ENCODE peak calls at places on chromosomes 5 and 9, in eight cellular contexts. One of them, this sample, is unnamed.

GRCh38 chr5:150589791-150590601 is 50.5 kb upstream of the SYNPO start:
- DNase-seq in BE2C: peak
- DNase-seq in activated effector memory CD4-positive, alpha-beta T cell treated with Interleukin-2 at 50 U/mL for 16 hours: no peak
- DNase-seq in PC-3: no peak
- DNase-seq in endothelial cell: peak
- DNase-seq in germinal center: no peak
- DNase-seq in astrocyte: no peak
- DNase-seq in activated naive CD8-positive, alpha-beta T cell treated with anti-CD3 and anti-CD28 coated beads, Interleukin-2, amount 50 U/mL, for 24 hours: no peak
- DNase-seq in this sample: no peak

GRCh38 chr9:134618163-134618822 is 23.3 kb upstream of the COL5A1 start:
- DNase-seq in BE2C: peak
- DNase-seq in activated effector memory CD4-positive, alpha-beta T cell treated with Interleukin-2 at 50 U/mL for 16 hours: no peak
- DNase-seq in PC-3: no peak
- DNase-seq in endothelial cell: no peak
- DNase-seq in germinal center: no peak
- DNase-seq in astrocyte: no peak
- DNase-seq in activated naive CD8-positive, alpha-beta T cell treated with anti-CD3 and anti-CD28 coated beads, Interleukin-2, amount 50 U/mL, for 24 hours: no peak
- DNase-seq in this sample: no peak

GRCh38 chr9:89863141-89863540 is 258.3 kb downstream of the GADD45G start:
- DNase-seq in BE2C: no peak
- DNase-seq in activated effector memory CD4-positive, alpha-beta T cell treated with Interleukin-2 at 50 U/mL for 16 hours: no peak
- DNase-seq in PC-3: no peak
- DNase-seq in endothelial cell: no peak
- DNase-seq in germinal center: no peak
- DNase-seq in astrocyte: no peak
- DNase-seq in activated naive CD8-positive, alpha-beta T cell treated with anti-CD3 and anti-CD28 coated beads, Interleukin-2, amount 50 U/mL, for 24 hours: no peak
- DNase-seq in this sample: no peak

GRCh38 chr9:34547960-34548603 is 25.3 kb upstream of the ENHO start:
- DNase-seq in BE2C: peak
- DNase-seq in activated effector memory CD4-positive, alpha-beta T cell treated with Interleukin-2 at 50 U/mL for 16 hours: no peak
- DNase-seq in PC-3: no peak
- DNase-seq in endothelial cell: peak
- DNase-seq in germinal center: peak
- DNase-seq in astrocyte: peak
- DNase-seq in activated naive CD8-positive, alpha-beta T cell treated with anti-CD3 and anti-CD28 coated beads, Interleukin-2, amount 50 U/mL, for 24 hours: peak
- DNase-seq in this sample: peak

GRCh38 chr5:32233696-32234447 is 59.8 kb upstream of the GOLPH3 start:
- DNase-seq in BE2C: no peak
- DNase-seq in activated effector memory CD4-positive, alpha-beta T cell treated with Interleukin-2 at 50 U/mL for 16 hours: no peak
- DNase-seq in PC-3: peak
- DNase-seq in endothelial cell: no peak
- DNase-seq in germinal center: no peak
- DNase-seq in astrocyte: peak
- DNase-seq in activated naive CD8-positive, alpha-beta T cell treated with anti-CD3 and anti-CD28 coated beads, Interleukin-2, amount 50 U/mL, for 24 hours: no peak
- DNase-seq in this sample: peak

GRCh38 chr9:95750725-95751644 is 124.5 kb upstream of the ERCC6L2 start:
- DNase-seq in BE2C: no peak
- DNase-seq in activated effector memory CD4-positive, alpha-beta T cell treated with Interleukin-2 at 50 U/mL for 16 hours: no peak
- DNase-seq in PC-3: no peak
- DNase-seq in endothelial cell: no peak
- DNase-seq in germinal center: no peak
- DNase-seq in astrocyte: no peak
- DNase-seq in activated naive CD8-positive, alpha-beta T cell treated with anti-CD3 and anti-CD28 coated beads, Interleukin-2, amount 50 U/mL, for 24 hours: no peak
- DNase-seq in this sample: no peak

GRCh38 chr5:168324864-168325615 is 33.6 kb downstream of the WWC1 start:
- DNase-seq in BE2C: no peak
- DNase-seq in activated effector memory CD4-positive, alpha-beta T cell treated with Interleukin-2 at 50 U/mL for 16 hours: no peak
- DNase-seq in PC-3: peak
- DNase-seq in endothelial cell: no peak
- DNase-seq in germinal center: no peak
- DNase-seq in astrocyte: peak
- DNase-seq in activated naive CD8-positive, alpha-beta T cell treated with anti-CD3 and anti-CD28 coated beads, Interleukin-2, amount 50 U/mL, for 24 hours: no peak
- DNase-seq in this sample: peak

GRCh38 chr5:175809531-175810121 is 61.8 kb upstream of the CPLX2 start:
- DNase-seq in BE2C: peak
- DNase-seq in activated effector memory CD4-positive, alpha-beta T cell treated with Interleukin-2 at 50 U/mL for 16 hours: no peak
- DNase-seq in PC-3: peak
- DNase-seq in endothelial cell: no peak
- DNase-seq in germinal center: no peak
- DNase-seq in astrocyte: peak
- DNase-seq in activated naive CD8-positive, alpha-beta T cell treated with anti-CD3 and anti-CD28 coated beads, Interleukin-2, amount 50 U/mL, for 24 hours: no peak
- DNase-seq in this sample: peak

GRCh38 chr5:6181147-6181729 is 197.1 kb downstream of the MED10 start:
- DNase-seq in BE2C: no peak
- DNase-seq in activated effector memory CD4-positive, alpha-beta T cell treated with Interleukin-2 at 50 U/mL for 16 hours: no peak
- DNase-seq in PC-3: peak
- DNase-seq in endothelial cell: no peak
- DNase-seq in germinal center: no peak
- DNase-seq in astrocyte: no peak
- DNase-seq in activated naive CD8-positive, alpha-beta T cell treated with anti-CD3 and anti-CD28 coated beads, Interleukin-2, amount 50 U/mL, for 24 hours: no peak
- DNase-seq in this sample: no peak

GRCh38 chr9:106478312-106479099 is 384.5 kb upstream of the ZNF462 start:
- DNase-seq in BE2C: no peak
- DNase-seq in activated effector memory CD4-positive, alpha-beta T cell treated with Interleukin-2 at 50 U/mL for 16 hours: no peak
- DNase-seq in PC-3: no peak
- DNase-seq in endothelial cell: no peak
- DNase-seq in germinal center: no peak
- DNase-seq in astrocyte: no peak
- DNase-seq in activated naive CD8-positive, alpha-beta T cell treated with anti-CD3 and anti-CD28 coated beads, Interleukin-2, amount 50 U/mL, for 24 hours: no peak
- DNase-seq in this sample: no peak

GRCh38 chr9:113707953-113708695 is 168.0 kb upstream of the ZNF618 start:
- DNase-seq in BE2C: no peak
- DNase-seq in activated effector memory CD4-positive, alpha-beta T cell treated with Interleukin-2 at 50 U/mL for 16 hours: no peak
- DNase-seq in PC-3: peak
- DNase-seq in endothelial cell: no peak
- DNase-seq in germinal center: no peak
- DNase-seq in astrocyte: no peak
- DNase-seq in activated naive CD8-positive, alpha-beta T cell treated with anti-CD3 and anti-CD28 coated beads, Interleukin-2, amount 50 U/mL, for 24 hours: no peak
- DNase-seq in this sample: no peak

GRCh38 chr9:79665926-79666325 is 94.2 kb downstream of the TLE4 start:
- DNase-seq in BE2C: no peak
- DNase-seq in activated effector memory CD4-positive, alpha-beta T cell treated with Interleukin-2 at 50 U/mL for 16 hours: no peak
- DNase-seq in PC-3: no peak
- DNase-seq in endothelial cell: no peak
- DNase-seq in germinal center: no peak
- DNase-seq in astrocyte: no peak
- DNase-seq in activated naive CD8-positive, alpha-beta T cell treated with anti-CD3 and anti-CD28 coated beads, Interleukin-2, amount 50 U/mL, for 24 hours: no peak
- DNase-seq in this sample: peak

GRCh38 chr9:133830310-133830709 is 92.2 kb upstream of the SARDH start:
- DNase-seq in BE2C: no peak
- DNase-seq in activated effector memory CD4-positive, alpha-beta T cell treated with Interleukin-2 at 50 U/mL for 16 hours: no peak
- DNase-seq in PC-3: no peak
- DNase-seq in endothelial cell: no peak
- DNase-seq in germinal center: no peak
- DNase-seq in astrocyte: no peak
- DNase-seq in activated naive CD8-positive, alpha-beta T cell treated with anti-CD3 and anti-CD28 coated beads, Interleukin-2, amount 50 U/mL, for 24 hours: no peak
- DNase-seq in this sample: peak

GRCh38 chr9:123065191-123065590 is 31.7 kb downstream of the GPR21 start:
- DNase-seq in BE2C: no peak
- DNase-seq in activated effector memory CD4-positive, alpha-beta T cell treated with Interleukin-2 at 50 U/mL for 16 hours: no peak
- DNase-seq in PC-3: no peak
- DNase-seq in endothelial cell: no peak
- DNase-seq in germinal center: no peak
- DNase-seq in astrocyte: peak
- DNase-seq in activated naive CD8-positive, alpha-beta T cell treated with anti-CD3 and anti-CD28 coated beads, Interleukin-2, amount 50 U/mL, for 24 hours: no peak
- DNase-seq in this sample: no peak

GRCh38 chr9:31639444-31639843 is 745.0 kb upstream of the ACO1 start:
- DNase-seq in BE2C: no peak
- DNase-seq in activated effector memory CD4-positive, alpha-beta T cell treated with Interleukin-2 at 50 U/mL for 16 hours: no peak
- DNase-seq in PC-3: no peak
- DNase-seq in endothelial cell: no peak
- DNase-seq in germinal center: no peak
- DNase-seq in astrocyte: no peak
- DNase-seq in activated naive CD8-positive, alpha-beta T cell treated with anti-CD3 and anti-CD28 coated beads, Interleukin-2, amount 50 U/mL, for 24 hours: no peak
- DNase-seq in this sample: no peak

GRCh38 chr5:68482199-68482598 is 266.6 kb downstream of the PIK3R1 start:
- DNase-seq in BE2C: no peak
- DNase-seq in activated effector memory CD4-positive, alpha-beta T cell treated with Interleukin-2 at 50 U/mL for 16 hours: no peak
- DNase-seq in PC-3: no peak
- DNase-seq in endothelial cell: no peak
- DNase-seq in germinal center: no peak
- DNase-seq in astrocyte: no peak
- DNase-seq in activated naive CD8-positive, alpha-beta T cell treated with anti-CD3 and anti-CD28 coated beads, Interleukin-2, amount 50 U/mL, for 24 hours: no peak
- DNase-seq in this sample: no peak

GRCh38 chr5:136191304-136192014 is 1.5 kb downstream of the SMIM32 start:
- DNase-seq in BE2C: no peak
- DNase-seq in activated effector memory CD4-positive, alpha-beta T cell treated with Interleukin-2 at 50 U/mL for 16 hours: no peak
- DNase-seq in PC-3: no peak
- DNase-seq in endothelial cell: peak
- DNase-seq in germinal center: no peak
- DNase-seq in astrocyte: peak
- DNase-seq in activated naive CD8-positive, alpha-beta T cell treated with anti-CD3 and anti-CD28 coated beads, Interleukin-2, amount 50 U/mL, for 24 hours: no peak
- DNase-seq in this sample: peak

GRCh38 chr9:112532427-112532826 is 45.8 kb downstream of the KIAA1958 start:
- DNase-seq in BE2C: no peak
- DNase-seq in activated effector memory CD4-positive, alpha-beta T cell treated with Interleukin-2 at 50 U/mL for 16 hours: no peak
- DNase-seq in PC-3: no peak
- DNase-seq in endothelial cell: no peak
- DNase-seq in germinal center: no peak
- DNase-seq in astrocyte: peak
- DNase-seq in activated naive CD8-positive, alpha-beta T cell treated with anti-CD3 and anti-CD28 coated beads, Interleukin-2, amount 50 U/mL, for 24 hours: no peak
- DNase-seq in this sample: no peak

GRCh38 chr9:25678147-25678666 is at the start of gene TUSC1:
- DNase-seq in BE2C: peak
- DNase-seq in activated effector memory CD4-positive, alpha-beta T cell treated with Interleukin-2 at 50 U/mL for 16 hours: no peak
- DNase-seq in PC-3: peak
- DNase-seq in endothelial cell: peak
- DNase-seq in germinal center: peak
- DNase-seq in astrocyte: peak
- DNase-seq in activated naive CD8-positive, alpha-beta T cell treated with anti-CD3 and anti-CD28 coated beads, Interleukin-2, amount 50 U/mL, for 24 hours: peak
- DNase-seq in this sample: peak

GRCh38 chr9:70805953-70806352 is 315.5 kb downstream of the TRPM3 start:
- DNase-seq in BE2C: no peak
- DNase-seq in activated effector memory CD4-positive, alpha-beta T cell treated with Interleukin-2 at 50 U/mL for 16 hours: no peak
- DNase-seq in PC-3: no peak
- DNase-seq in endothelial cell: no peak
- DNase-seq in germinal center: no peak
- DNase-seq in astrocyte: no peak
- DNase-seq in activated naive CD8-positive, alpha-beta T cell treated with anti-CD3 and anti-CD28 coated beads, Interleukin-2, amount 50 U/mL, for 24 hours: no peak
- DNase-seq in this sample: no peak

GRCh38 chr5:20972419-20972925 is 984.5 kb upstream of the CDH18 start:
- DNase-seq in BE2C: peak
- DNase-seq in activated effector memory CD4-positive, alpha-beta T cell treated with Interleukin-2 at 50 U/mL for 16 hours: no peak
- DNase-seq in PC-3: peak
- DNase-seq in endothelial cell: peak
- DNase-seq in germinal center: no peak
- DNase-seq in astrocyte: peak
- DNase-seq in activated naive CD8-positive, alpha-beta T cell treated with anti-CD3 and anti-CD28 coated beads, Interleukin-2, amount 50 U/mL, for 24 hours: no peak
- DNase-seq in this sample: peak

GRCh38 chr9:89743576-89744254 is 138.9 kb downstream of the GADD45G start:
- DNase-seq in BE2C: peak
- DNase-seq in activated effector memory CD4-positive, alpha-beta T cell treated with Interleukin-2 at 50 U/mL for 16 hours: peak
- DNase-seq in PC-3: no peak
- DNase-seq in endothelial cell: no peak
- DNase-seq in germinal center: no peak
- DNase-seq in astrocyte: no peak
- DNase-seq in activated naive CD8-positive, alpha-beta T cell treated with anti-CD3 and anti-CD28 coated beads, Interleukin-2, amount 50 U/mL, for 24 hours: peak
- DNase-seq in this sample: no peak

GRCh38 chr5:165913059-165913458 is 2378.4 kb upstream of the WWC1 start:
- DNase-seq in BE2C: no peak
- DNase-seq in activated effector memory CD4-positive, alpha-beta T cell treated with Interleukin-2 at 50 U/mL for 16 hours: no peak
- DNase-seq in PC-3: no peak
- DNase-seq in endothelial cell: no peak
- DNase-seq in germinal center: no peak
- DNase-seq in astrocyte: no peak
- DNase-seq in activated naive CD8-positive, alpha-beta T cell treated with anti-CD3 and anti-CD28 coated beads, Interleukin-2, amount 50 U/mL, for 24 hours: no peak
- DNase-seq in this sample: no peak

GRCh38 chr9:20684865-20685696 is 1.0 kb downstream of the FOCAD start:
- DNase-seq in BE2C: no peak
- DNase-seq in activated effector memory CD4-positive, alpha-beta T cell treated with Interleukin-2 at 50 U/mL for 16 hours: no peak
- DNase-seq in PC-3: peak
- DNase-seq in endothelial cell: no peak
- DNase-seq in germinal center: no peak
- DNase-seq in astrocyte: peak
- DNase-seq in activated naive CD8-positive, alpha-beta T cell treated with anti-CD3 and anti-CD28 coated beads, Interleukin-2, amount 50 U/mL, for 24 hours: no peak
- DNase-seq in this sample: peak

GRCh38 chr9:91274950-91275349 is 86.8 kb downstream of the AUH start:
- DNase-seq in BE2C: no peak
- DNase-seq in activated effector memory CD4-positive, alpha-beta T cell treated with Interleukin-2 at 50 U/mL for 16 hours: no peak
- DNase-seq in PC-3: no peak
- DNase-seq in endothelial cell: no peak
- DNase-seq in germinal center: no peak
- DNase-seq in astrocyte: no peak
- DNase-seq in activated naive CD8-positive, alpha-beta T cell treated with anti-CD3 and anti-CD28 coated beads, Interleukin-2, amount 50 U/mL, for 24 hours: no peak
- DNase-seq in this sample: no peak

GRCh38 chr5:120361941-120362340 is 102.2 kb upstream of the PRR16 start:
- DNase-seq in BE2C: no peak
- DNase-seq in activated effector memory CD4-positive, alpha-beta T cell treated with Interleukin-2 at 50 U/mL for 16 hours: no peak
- DNase-seq in PC-3: no peak
- DNase-seq in endothelial cell: no peak
- DNase-seq in germinal center: no peak
- DNase-seq in astrocyte: no peak
- DNase-seq in activated naive CD8-positive, alpha-beta T cell treated with anti-CD3 and anti-CD28 coated beads, Interleukin-2, amount 50 U/mL, for 24 hours: no peak
- DNase-seq in this sample: no peak

GRCh38 chr9:935348-935965 is 41.0 kb upstream of the DMRT3 start:
- DNase-seq in BE2C: peak
- DNase-seq in activated effector memory CD4-positive, alpha-beta T cell treated with Interleukin-2 at 50 U/mL for 16 hours: no peak
- DNase-seq in PC-3: peak
- DNase-seq in endothelial cell: no peak
- DNase-seq in germinal center: no peak
- DNase-seq in astrocyte: no peak
- DNase-seq in activated naive CD8-positive, alpha-beta T cell treated with anti-CD3 and anti-CD28 coated beads, Interleukin-2, amount 50 U/mL, for 24 hours: no peak
- DNase-seq in this sample: peak

GRCh38 chr5:174147551-174147950 is 102.0 kb downstream of the NSG2 start:
- DNase-seq in BE2C: no peak
- DNase-seq in activated effector memory CD4-positive, alpha-beta T cell treated with Interleukin-2 at 50 U/mL for 16 hours: no peak
- DNase-seq in PC-3: no peak
- DNase-seq in endothelial cell: no peak
- DNase-seq in germinal center: no peak
- DNase-seq in astrocyte: no peak
- DNase-seq in activated naive CD8-positive, alpha-beta T cell treated with anti-CD3 and anti-CD28 coated beads, Interleukin-2, amount 50 U/mL, for 24 hours: no peak
- DNase-seq in this sample: no peak

GRCh38 chr5:79837707-79838620 is 148.3 kb downstream of the CMYA5 start:
- DNase-seq in BE2C: no peak
- DNase-seq in activated effector memory CD4-positive, alpha-beta T cell treated with Interleukin-2 at 50 U/mL for 16 hours: no peak
- DNase-seq in PC-3: no peak
- DNase-seq in endothelial cell: no peak
- DNase-seq in germinal center: no peak
- DNase-seq in astrocyte: peak
- DNase-seq in activated naive CD8-positive, alpha-beta T cell treated with anti-CD3 and anti-CD28 coated beads, Interleukin-2, amount 50 U/mL, for 24 hours: no peak
- DNase-seq in this sample: no peak